ENCODE peak calls at places on chromosomes 7 and 10, in ten cellular contexts. Y, W, D, J, S, R, A, L, Z and G are unnamed samples.

GRCh38 chr7:31134246-31135188 is 82.4 kb downstream of the ADCYAP1R1 start:
- DNase-seq in Z (peak; percentile 70), J (no peak), A (peak; percentile 76), W (peak; percentile 73), D (peak; percentile 78), R (no peak), L (peak; percentile 37), Y (peak; percentile 54), S (peak; percentile 69), G (peak; percentile 65)

GRCh38 chr7:129828989-129829676 is 123.6 kb downstream of the UBE2H start:
- DNase-seq in S (no peak), A (no peak), L (no peak), R (no peak), J (no peak), Z (no peak), Y (no peak), W (no peak), D (no peak), G (peak; percentile 35)

GRCh38 chr7:69172357-69173098 is 425.7 kb upstream of the AUTS2 start:
- DNase-seq in Z (no peak), Y (no peak), L (no peak), W (no peak), R (no peak), S (no peak), D (no peak), A (no peak), J (no peak), G (no peak)

GRCh38 chr7:43053968-43054367 is 58.5 kb upstream of the HECW1 start:
- DNase-seq in D (no peak), R (no peak), Z (no peak), A (no peak), J (no peak), W (no peak), S (no peak), L (no peak), Y (no peak), G (no peak)

GRCh38 chr7:123972045-123972444 is 47.0 kb downstream of the SPAM1 start:
- DNase-seq in J (no peak), D (no peak), L (no peak), A (no peak), W (no peak), R (no peak), S (no peak), Y (no peak), Z (no peak), G (no peak)

GRCh38 chr7:108130261-108130660 is at the start of gene LAMB4:
- DNase-seq in W (no peak), Y (no peak), A (no peak), J (no peak), R (no peak), S (no peak), L (no peak), D (no peak), Z (no peak), G (no peak)

GRCh38 chr10:87836098-87836497 is 18.1 kb upstream of the ATAD1 start:
- DNase-seq in W (no peak), D (no peak), R (no peak), J (no peak), L (no peak), A (no peak), Y (no peak), S (no peak), Z (no peak), G (no peak)

GRCh38 chr10:120394446-120394845 is 62.6 kb upstream of the PLPP4 start:
- DNase-seq in R (no peak), D (no peak), L (no peak), Z (no peak), S (no peak), W (no peak), Y (no peak), J (no peak), A (no peak), G (no peak)

GRCh38 chr7:103867874-103868273 is 121.6 kb downstream of the RELN start:
- DNase-seq in W (no peak), L (no peak), Y (no peak), J (no peak), Z (no peak), D (no peak), R (no peak), A (no peak), S (no peak), G (no peak)

GRCh38 chr7:103862302-103863035 is 127.0 kb downstream of the RELN start:
- DNase-seq in Z (no peak), R (no peak), W (no peak), A (no peak), D (no peak), L (no peak), Y (no peak), S (no peak), J (no peak), G (no peak)

GRCh38 chr7:103865442-103865841 is 124.0 kb downstream of the RELN start:
- DNase-seq in S (no peak), L (no peak), D (no peak), W (no peak), Y (no peak), J (no peak), Z (no peak), R (no peak), A (no peak), G (no peak)

GRCh38 chr7:103870664-103871063 is 118.8 kb downstream of the RELN start:
- DNase-seq in Z (no peak), A (no peak), D (no peak), L (no peak), S (no peak), R (no peak), J (no peak), Y (no peak), W (no peak), G (no peak)

DNA sequence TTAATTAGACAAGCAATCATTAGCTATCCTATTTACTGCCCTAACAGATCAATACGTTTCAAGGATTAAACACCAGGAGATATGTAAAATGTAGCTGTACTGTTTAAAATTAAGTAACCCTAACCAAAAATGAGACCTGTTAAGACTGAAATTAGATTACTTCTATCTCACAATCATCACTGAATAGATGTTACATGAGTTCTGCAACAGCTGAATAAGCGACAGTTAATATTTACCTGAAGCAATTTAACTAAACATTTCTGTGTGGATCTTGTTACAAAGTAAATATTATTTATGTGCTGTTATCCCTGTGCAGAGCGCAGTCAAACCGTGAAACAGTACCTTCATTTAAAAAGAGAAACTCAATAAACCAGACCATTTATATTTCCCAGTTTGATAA is 122.5 kb downstream of the RELN start:
- DNase-seq in J (no peak), S (no peak), L (no peak), W (no peak), D (no peak), Z (no peak), R (no peak), A (no peak), Y (no peak), G (no peak)
- H3K4me3 ChIP-seq in J (no peak overlapping the region), S (no peak overlapping the region), L (no peak overlapping the region), W (no peak overlapping the region), D (no peak overlapping the region), Z (no peak overlapping the region), R (no peak overlapping the region), A (no peak overlapping the region), Y (no peak overlapping the region), G (no peak overlapping the region)

DNA sequence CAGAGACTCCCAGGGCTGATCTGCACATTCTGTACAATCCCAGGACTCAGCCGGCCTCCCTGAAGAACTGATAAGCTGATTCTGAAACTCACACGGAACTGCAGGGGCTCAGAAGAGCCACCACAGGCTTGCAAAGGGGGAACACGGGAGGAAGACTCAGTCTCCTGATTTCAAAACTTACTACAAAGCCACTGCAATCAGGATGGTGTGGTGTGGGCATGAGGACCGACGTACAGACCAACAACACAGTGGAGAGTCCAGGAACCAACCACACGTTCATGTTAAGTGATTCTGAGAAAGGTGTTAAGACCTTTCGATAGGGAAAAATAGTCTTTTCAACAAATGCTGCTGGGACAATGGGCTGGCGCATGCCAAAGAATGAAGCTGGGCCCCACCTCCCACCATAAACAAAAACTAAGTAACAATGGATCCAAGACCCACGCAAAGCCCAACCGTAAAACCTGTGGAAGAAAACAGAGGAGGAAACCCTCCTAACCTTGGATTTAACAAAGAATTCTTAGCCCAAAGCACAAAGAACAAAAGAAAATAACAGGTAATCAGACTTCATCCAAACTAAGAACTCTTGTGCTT is 272.7 kb downstream of the ELFN1 start:
- DNase-seq in D (no peak), Z (peak; percentile 26), J (no peak), A (no peak), R (no peak), L (no peak), W (no peak), S (no peak), Y (no peak), G (no peak)
- H3K27ac ChIP-seq in D (no peak overlapping the region), Z (no peak overlapping the region), J (no peak overlapping the region), A (no peak overlapping the region), R (no peak overlapping the region), L (no peak overlapping the region), W (no peak overlapping the region), S (no peak overlapping the region), Y (no peak overlapping the region), G (no peak overlapping the region)

DNA sequence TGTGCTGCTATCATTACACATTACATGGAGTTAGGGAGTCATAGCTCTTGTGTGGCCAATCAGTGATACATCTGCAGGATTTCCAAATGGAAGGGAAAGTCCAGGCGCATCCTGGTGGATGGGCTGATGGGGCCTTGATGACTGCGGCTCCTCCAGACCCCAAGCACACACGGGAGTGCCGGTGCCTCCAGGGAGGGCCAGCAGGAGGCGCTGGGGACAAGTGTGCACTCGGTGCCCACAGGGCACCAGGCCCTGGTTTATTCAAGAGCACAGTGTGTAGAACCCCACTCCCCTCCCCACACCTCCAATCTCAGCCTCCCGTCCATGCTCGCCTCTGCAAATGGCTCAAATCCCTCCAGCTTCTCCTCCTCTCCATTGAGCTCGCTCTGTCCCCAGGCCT is 243.9 kb downstream of the USP6NL start:
- DNase-seq in D (no peak), L (no peak), W (no peak), J (no peak), A (no peak), Z (no peak), Y (no peak), R (no peak), S (no peak), G (no peak)
- TF ChIP-seq CTCF in D (no peak), L (no peak), W (no peak), J (no peak), A (no peak), Z (no peak), Y (no peak), R (no peak), S (no peak), G (no peak)

DNA sequence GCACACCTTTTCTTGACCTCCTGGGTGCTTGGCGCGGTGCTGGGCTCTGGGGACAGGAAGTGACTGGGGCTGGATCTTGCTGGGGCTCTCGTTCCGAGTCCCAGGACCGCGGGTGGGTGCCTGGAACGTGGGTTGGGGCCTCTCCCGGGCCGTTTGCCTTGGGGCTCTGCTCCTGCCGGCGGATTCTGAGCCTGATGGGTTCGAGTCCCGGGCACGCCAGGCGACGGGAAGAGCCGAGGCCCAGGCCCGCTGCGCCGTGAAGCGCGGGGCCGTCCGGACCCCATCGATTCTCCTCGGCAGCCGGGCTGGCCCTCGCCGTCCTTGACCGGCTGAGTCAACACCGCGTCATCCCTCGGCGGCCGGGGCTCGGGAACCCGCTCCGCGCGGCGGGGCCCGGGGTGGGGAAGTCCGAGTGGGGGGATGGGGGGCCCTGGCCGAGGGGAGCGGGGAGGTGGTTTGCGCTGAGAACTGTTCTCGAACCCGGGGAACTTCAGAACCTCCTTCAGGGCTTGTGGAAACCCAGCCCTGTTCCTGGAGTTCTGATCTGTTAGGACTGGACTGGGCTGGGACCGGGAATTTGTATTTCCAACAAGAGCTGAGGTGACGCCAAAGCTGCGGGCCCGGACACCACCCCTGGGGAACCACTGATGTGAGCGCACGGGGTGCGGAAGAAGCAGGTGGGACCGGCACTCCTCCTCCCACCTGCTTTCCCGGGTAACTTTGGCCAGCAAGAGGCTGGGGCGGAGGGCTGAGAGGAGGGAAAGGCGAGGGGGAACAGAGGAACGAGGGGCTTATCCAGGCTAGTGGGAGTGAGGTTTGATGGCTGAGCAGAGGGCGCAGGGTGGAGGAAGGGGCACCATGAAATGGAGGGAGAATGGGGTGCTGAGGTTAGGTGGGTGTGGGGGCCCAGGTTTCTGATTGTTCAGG is 6.2 kb downstream of the HHEX start:
- DNase-seq in A (no peak), R (no peak), W (peak; percentile 10), S (peak; percentile 61), Z (no peak), D (peak; percentile 82), J (no peak), Y (peak; percentile 70), L (no peak), G (peak; percentile 88)
- H3K4me3 ChIP-seq in A (peak overlapping the region; percentile 30), R (peak overlapping the region; percentile 18), W (no peak overlapping the region), S (peak overlapping the region; percentile 93), Z (peak overlapping the region; percentile 17), D (no peak overlapping the region), J (no peak overlapping the region), Y (peak overlapping the region; percentile 47), L (no peak overlapping the region), G (no peak overlapping the region)